ENCODE peak calls at places on chromosomes 5 and 9, in eight cellular contexts. One of them, this sample, is unnamed.
A peak's percentile ranks its signal among the peaks of the same experiment; 100 is the strongest.

GRCh38 chr9:86246752-86247161 is 12.7 kb downstream of the C9orf153 start:
- DNase-seq in adrenal gland: peak; percentile 40
- DNase-seq in fibroblast of pulmonary artery: no peak
- DNase-seq in astrocyte of the spinal cord: peak; percentile 34
- DNase-seq in choroid plexus epithelial cell: peak; percentile 44
- DNase-seq in ovary: no peak
- DNase-seq in naive thymus-derived CD4-positive, alpha-beta T cell: no peak
- DNase-seq in right cardiac atrium: peak; percentile 54
- DNase-seq in this sample: no peak

GRCh38 chr9:113373255-113373654 is 3.5 kb downstream of the HDHD3 start:
- DNase-seq in astrocyte of the spinal cord: no peak
- DNase-seq in choroid plexus epithelial cell: no peak
- DNase-seq in right cardiac atrium: no peak
- DNase-seq in adrenal gland: no peak
- DNase-seq in fibroblast of pulmonary artery: no peak
- DNase-seq in naive thymus-derived CD4-positive, alpha-beta T cell: no peak
- DNase-seq in ovary: no peak
- DNase-seq in this sample: no peak

GRCh38 chr9:88803551-88804288 is 187.5 kb upstream of the S1PR3 start:
- DNase-seq in naive thymus-derived CD4-positive, alpha-beta T cell: no peak
- DNase-seq in ovary: no peak
- DNase-seq in choroid plexus epithelial cell: peak; percentile 45
- DNase-seq in astrocyte of the spinal cord: no peak
- DNase-seq in fibroblast of pulmonary artery: peak; percentile 47
- DNase-seq in adrenal gland: no peak
- DNase-seq in right cardiac atrium: no peak
- DNase-seq in this sample: peak; percentile 63

GRCh38 chr5:172276214-172276613 is 7.3 kb downstream of the UBTD2 start:
- DNase-seq in ovary: no peak
- DNase-seq in fibroblast of pulmonary artery: peak; percentile 61
- DNase-seq in adrenal gland: no peak
- DNase-seq in choroid plexus epithelial cell: peak; percentile 80
- DNase-seq in right cardiac atrium: no peak
- DNase-seq in naive thymus-derived CD4-positive, alpha-beta T cell: no peak
- DNase-seq in astrocyte of the spinal cord: peak; percentile 14
- DNase-seq in this sample: peak; percentile 34

GRCh38 chr5:137395011-137395755 is 103.9 kb downstream of the SPOCK1 start:
- DNase-seq in fibroblast of pulmonary artery: no peak
- DNase-seq in ovary: no peak
- DNase-seq in adrenal gland: no peak
- DNase-seq in choroid plexus epithelial cell: no peak
- DNase-seq in naive thymus-derived CD4-positive, alpha-beta T cell: no peak
- DNase-seq in right cardiac atrium: no peak
- DNase-seq in astrocyte of the spinal cord: peak; percentile 45
- DNase-seq in this sample: peak; percentile 10

GRCh38 chr5:102830241-102830640 is 75.1 kb downstream of the PAM start:
- DNase-seq in fibroblast of pulmonary artery: no peak
- DNase-seq in ovary: no peak
- DNase-seq in astrocyte of the spinal cord: no peak
- DNase-seq in naive thymus-derived CD4-positive, alpha-beta T cell: no peak
- DNase-seq in adrenal gland: no peak
- DNase-seq in right cardiac atrium: no peak
- DNase-seq in choroid plexus epithelial cell: no peak
- DNase-seq in this sample: no peak

GRCh38 chr5:141841781-141842180 is 36.4 kb downstream of the PCDH1 start:
- DNase-seq in adrenal gland: no peak
- DNase-seq in ovary: no peak
- DNase-seq in naive thymus-derived CD4-positive, alpha-beta T cell: no peak
- DNase-seq in right cardiac atrium: no peak
- DNase-seq in astrocyte of the spinal cord: no peak
- DNase-seq in fibroblast of pulmonary artery: no peak
- DNase-seq in choroid plexus epithelial cell: no peak
- DNase-seq in this sample: no peak

GRCh38 chr9:113520109-113520642 is 56.6 kb downstream of the RGS3 start:
- DNase-seq in choroid plexus epithelial cell: no peak
- DNase-seq in naive thymus-derived CD4-positive, alpha-beta T cell: no peak
- DNase-seq in right cardiac atrium: no peak
- DNase-seq in astrocyte of the spinal cord: peak; percentile 41
- DNase-seq in ovary: no peak
- DNase-seq in fibroblast of pulmonary artery: peak; percentile 31
- DNase-seq in adrenal gland: no peak
- DNase-seq in this sample: no peak

GRCh38 chr9:136568288-136569081 is 22.6 kb upstream of the NOTCH1 start:
- DNase-seq in adrenal gland: no peak
- DNase-seq in astrocyte of the spinal cord: no peak
- DNase-seq in fibroblast of pulmonary artery: no peak
- DNase-seq in choroid plexus epithelial cell: no peak
- DNase-seq in ovary: no peak
- DNase-seq in right cardiac atrium: peak; percentile 86
- DNase-seq in naive thymus-derived CD4-positive, alpha-beta T cell: no peak
- DNase-seq in this sample: no peak

GRCh38 chr9:68733021-68733405 is 28.0 kb downstream of the PIP5K1B start:
- DNase-seq in astrocyte of the spinal cord: no peak
- DNase-seq in naive thymus-derived CD4-positive, alpha-beta T cell: no peak
- DNase-seq in right cardiac atrium: no peak
- DNase-seq in adrenal gland: no peak
- DNase-seq in fibroblast of pulmonary artery: no peak
- DNase-seq in choroid plexus epithelial cell: no peak
- DNase-seq in ovary: no peak
- DNase-seq in this sample: no peak

GRCh38 chr5:30650311-30650710 is 543.2 kb upstream of the CDH6 start:
- DNase-seq in choroid plexus epithelial cell: no peak
- DNase-seq in ovary: no peak
- DNase-seq in right cardiac atrium: no peak
- DNase-seq in naive thymus-derived CD4-positive, alpha-beta T cell: no peak
- DNase-seq in astrocyte of the spinal cord: no peak
- DNase-seq in fibroblast of pulmonary artery: no peak
- DNase-seq in adrenal gland: no peak
- DNase-seq in this sample: no peak

GRCh38 chr5:56172225-56172624 is 60.9 kb downstream of the ANKRD55 start:
- DNase-seq in astrocyte of the spinal cord: peak; percentile 40
- DNase-seq in right cardiac atrium: no peak
- DNase-seq in fibroblast of pulmonary artery: peak; percentile 82
- DNase-seq in adrenal gland: no peak
- DNase-seq in choroid plexus epithelial cell: peak; percentile 67
- DNase-seq in naive thymus-derived CD4-positive, alpha-beta T cell: no peak
- DNase-seq in ovary: no peak
- DNase-seq in this sample: no peak

GRCh38 chr5:95892784-95893354 is 68.8 kb downstream of the ELL2 start:
- DNase-seq in adrenal gland: peak; percentile 57
- DNase-seq in ovary: no peak
- DNase-seq in naive thymus-derived CD4-positive, alpha-beta T cell: peak; percentile 2
- DNase-seq in right cardiac atrium: no peak
- DNase-seq in astrocyte of the spinal cord: peak; percentile 48
- DNase-seq in choroid plexus epithelial cell: peak; percentile 73
- DNase-seq in fibroblast of pulmonary artery: peak; percentile 65
- DNase-seq in this sample: no peak

GRCh38 chr5:151406322-151406947 is 41.0 kb upstream of the SLC36A1 start:
- DNase-seq in naive thymus-derived CD4-positive, alpha-beta T cell: no peak
- DNase-seq in right cardiac atrium: no peak
- DNase-seq in choroid plexus epithelial cell: peak; percentile 40
- DNase-seq in astrocyte of the spinal cord: no peak
- DNase-seq in fibroblast of pulmonary artery: peak; percentile 6
- DNase-seq in adrenal gland: peak; percentile 32
- DNase-seq in ovary: no peak
- DNase-seq in this sample: peak; percentile 17

GRCh38 chr9:137880160-137880975 is 2.8 kb downstream of the CACNA1B start:
- DNase-seq in right cardiac atrium: no peak
- DNase-seq in adrenal gland: no peak
- DNase-seq in fibroblast of pulmonary artery: no peak
- DNase-seq in ovary: no peak
- DNase-seq in choroid plexus epithelial cell: no peak
- DNase-seq in naive thymus-derived CD4-positive, alpha-beta T cell: no peak
- DNase-seq in astrocyte of the spinal cord: no peak
- DNase-seq in this sample: no peak

GRCh38 chr9:137879566-137880150 is 2.1 kb downstream of the CACNA1B start:
- DNase-seq in adrenal gland: no peak
- DNase-seq in choroid plexus epithelial cell: no peak
- DNase-seq in astrocyte of the spinal cord: no peak
- DNase-seq in fibroblast of pulmonary artery: no peak
- DNase-seq in right cardiac atrium: no peak
- DNase-seq in naive thymus-derived CD4-positive, alpha-beta T cell: no peak
- DNase-seq in ovary: no peak
- DNase-seq in this sample: no peak

GRCh38 chr9:137878146-137878941 is 762 bp downstream of the CACNA1B start:
- DNase-seq in astrocyte of the spinal cord: peak; percentile 10
- DNase-seq in adrenal gland: no peak
- DNase-seq in naive thymus-derived CD4-positive, alpha-beta T cell: no peak
- DNase-seq in fibroblast of pulmonary artery: peak; percentile 23
- DNase-seq in choroid plexus epithelial cell: peak; percentile 25
- DNase-seq in ovary: no peak
- DNase-seq in right cardiac atrium: peak; percentile 61
- DNase-seq in this sample: peak; percentile 44

GRCh38 chr9:137880976-137881530 is 3.5 kb downstream of the CACNA1B start:
- DNase-seq in choroid plexus epithelial cell: no peak
- DNase-seq in fibroblast of pulmonary artery: no peak
- DNase-seq in adrenal gland: no peak
- DNase-seq in astrocyte of the spinal cord: no peak
- DNase-seq in naive thymus-derived CD4-positive, alpha-beta T cell: no peak
- DNase-seq in right cardiac atrium: no peak
- DNase-seq in ovary: no peak
- DNase-seq in this sample: no peak

DNA sequence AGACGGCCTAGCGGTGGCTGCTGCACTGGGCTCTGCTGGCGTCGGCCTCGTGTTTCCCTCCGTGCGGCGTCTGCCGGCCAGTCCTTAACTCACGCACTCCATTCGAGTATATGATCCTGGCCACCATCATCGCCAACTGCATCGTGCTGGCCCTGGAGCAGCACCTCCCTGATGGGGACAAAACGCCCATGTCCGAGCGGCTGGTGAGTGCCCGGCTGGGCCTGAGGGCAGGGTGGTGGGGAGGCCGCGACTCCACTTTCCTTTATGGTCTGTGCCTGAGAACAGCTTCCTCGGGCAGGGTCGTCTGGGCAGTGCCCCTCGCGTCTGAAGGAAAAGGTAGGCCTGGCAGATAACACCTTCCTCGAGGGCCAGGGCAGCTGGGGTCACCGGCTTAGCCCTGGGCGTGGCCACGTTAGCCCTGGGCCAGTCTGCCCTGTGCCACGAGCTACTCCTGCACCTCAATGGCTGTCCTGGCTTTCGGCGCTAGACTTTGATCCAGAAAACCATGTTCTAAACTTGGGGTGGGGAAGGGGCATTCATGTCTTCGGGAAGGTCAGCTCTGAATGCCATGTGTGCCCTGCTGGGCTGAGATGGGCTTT is 1.5 kb downstream of the CACNA1B start:
- DNase-seq in fibroblast of pulmonary artery: no peak
- DNase-seq in choroid plexus epithelial cell: no peak
- DNase-seq in astrocyte of the spinal cord: no peak
- DNase-seq in naive thymus-derived CD4-positive, alpha-beta T cell: no peak
- DNase-seq in ovary: no peak
- DNase-seq in adrenal gland: no peak
- DNase-seq in right cardiac atrium: no peak
- DNase-seq in this sample: no peak
- H3K4me3 ChIP-seq in fibroblast of pulmonary artery: no peak overlapping the region
- H3K4me3 ChIP-seq in choroid plexus epithelial cell: no peak overlapping the region
- H3K4me3 ChIP-seq in astrocyte of the spinal cord: no peak overlapping the region
- H3K4me3 ChIP-seq in naive thymus-derived CD4-positive, alpha-beta T cell: no peak overlapping the region
- H3K4me3 ChIP-seq in ovary: no peak overlapping the region
- H3K4me3 ChIP-seq in adrenal gland: no peak overlapping the region
- H3K4me3 ChIP-seq in right cardiac atrium: no peak overlapping the region
- H3K4me3 ChIP-seq in this sample: no peak overlapping the region

GRCh38 chr9:74729129-74729710 is 158.5 kb downstream of the TRPM6 start:
- DNase-seq in ovary: no peak
- DNase-seq in fibroblast of pulmonary artery: no peak
- DNase-seq in astrocyte of the spinal cord: peak; percentile 16
- DNase-seq in naive thymus-derived CD4-positive, alpha-beta T cell: no peak
- DNase-seq in adrenal gland: no peak
- DNase-seq in choroid plexus epithelial cell: peak; percentile 39
- DNase-seq in right cardiac atrium: no peak
- DNase-seq in this sample: no peak
- H3K4me3 ChIP-seq in ovary: no peak overlapping the region
- H3K4me3 ChIP-seq in fibroblast of pulmonary artery: no peak overlapping the region
- H3K4me3 ChIP-seq in astrocyte of the spinal cord: peak overlapping the region; percentile 2
- H3K4me3 ChIP-seq in naive thymus-derived CD4-positive, alpha-beta T cell: no peak overlapping the region
- H3K4me3 ChIP-seq in adrenal gland: no peak overlapping the region
- H3K4me3 ChIP-seq in choroid plexus epithelial cell: peak overlapping the region; percentile 39
- H3K4me3 ChIP-seq in right cardiac atrium: no peak overlapping the region
- H3K4me3 ChIP-seq in this sample: peak overlapping the region; percentile 38

DNA sequence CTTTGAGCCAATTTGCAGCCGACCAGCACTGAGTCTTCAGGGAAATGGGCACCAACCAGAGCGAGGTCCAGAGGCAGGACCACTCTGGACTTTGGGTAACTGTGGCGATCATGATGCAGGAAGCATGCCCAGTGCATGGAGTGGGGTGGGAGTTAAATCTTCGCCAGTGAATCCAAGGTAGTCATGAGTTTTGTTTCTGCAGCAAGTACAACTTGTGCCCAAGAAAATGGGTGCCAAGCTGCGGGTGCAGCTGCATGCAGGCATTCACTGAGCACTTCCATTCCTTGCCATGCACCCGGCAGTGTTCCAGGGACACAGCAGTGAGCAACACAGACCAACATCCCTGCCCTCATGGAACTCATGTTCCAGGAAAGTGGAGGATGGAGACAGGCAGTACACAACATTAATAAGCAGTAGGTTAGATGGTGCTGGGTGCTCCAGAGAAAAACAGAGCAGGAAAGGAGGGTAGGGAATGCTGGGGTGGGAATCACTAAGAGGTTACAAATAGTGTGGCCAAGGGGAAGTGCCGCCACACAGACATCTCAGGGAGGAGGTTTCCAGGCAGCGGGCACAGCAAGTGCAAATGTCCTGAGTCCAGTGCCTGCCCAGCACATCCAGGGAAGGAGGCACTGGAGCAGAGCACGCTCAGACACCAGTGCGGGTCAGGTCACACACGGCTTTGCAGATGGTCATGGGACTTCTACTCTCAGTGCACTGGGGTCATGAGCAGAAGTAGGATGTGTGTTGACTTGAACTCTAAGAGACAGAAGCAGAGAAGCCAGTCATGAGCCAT is 48.2 kb upstream of the LMX1B start:
- DNase-seq in fibroblast of pulmonary artery: no peak
- DNase-seq in naive thymus-derived CD4-positive, alpha-beta T cell: no peak
- DNase-seq in adrenal gland: no peak
- DNase-seq in choroid plexus epithelial cell: no peak
- DNase-seq in astrocyte of the spinal cord: no peak
- DNase-seq in right cardiac atrium: no peak
- DNase-seq in ovary: no peak
- DNase-seq in this sample: no peak
- H3K4me3 ChIP-seq in fibroblast of pulmonary artery: no peak overlapping the region
- H3K4me3 ChIP-seq in naive thymus-derived CD4-positive, alpha-beta T cell: no peak overlapping the region
- H3K4me3 ChIP-seq in adrenal gland: no peak overlapping the region
- H3K4me3 ChIP-seq in choroid plexus epithelial cell: no peak overlapping the region
- H3K4me3 ChIP-seq in astrocyte of the spinal cord: no peak overlapping the region
- H3K4me3 ChIP-seq in right cardiac atrium: no peak overlapping the region
- H3K4me3 ChIP-seq in ovary: no peak overlapping the region
- H3K4me3 ChIP-seq in this sample: no peak overlapping the region

GRCh38 chr9:125746774-125747052 is 460 bp upstream of the PBX3 start:
- DNase-seq in right cardiac atrium: no peak
- DNase-seq in naive thymus-derived CD4-positive, alpha-beta T cell: no peak
- DNase-seq in fibroblast of pulmonary artery: no peak
- DNase-seq in adrenal gland: no peak
- DNase-seq in ovary: no peak
- DNase-seq in choroid plexus epithelial cell: no peak
- DNase-seq in astrocyte of the spinal cord: no peak
- DNase-seq in this sample: no peak
- H3K4me3 ChIP-seq in right cardiac atrium: peak overlapping the region; percentile 82
- H3K4me3 ChIP-seq in naive thymus-derived CD4-positive, alpha-beta T cell: no peak overlapping the region
- H3K4me3 ChIP-seq in fibroblast of pulmonary artery: peak overlapping the region; percentile 70
- H3K4me3 ChIP-seq in adrenal gland: no peak overlapping the region
- H3K4me3 ChIP-seq in ovary: peak overlapping the region; percentile 77
- H3K4me3 ChIP-seq in choroid plexus epithelial cell: peak overlapping the region; percentile 87
- H3K4me3 ChIP-seq in astrocyte of the spinal cord: peak overlapping the region; percentile 76
- H3K4me3 ChIP-seq in this sample: peak overlapping the region; percentile 69

This sample was measured in foreskin fibroblast.